ENCODE peak calls at places on chromosomes 3 and 15, in five cellular contexts. A is GM12865, D is coronary artery, V is PC-9, L is aorta. M is an unnamed sample.

GRCh38 chr3:168095611-168096209 is at the start of gene GOLIM4:
- DNase-seq in A (peak), D (peak), V (peak), L (peak), M (peak)

GRCh38 chr3:16508242-16508575 is 5.3 kb downstream of the RFTN1 start:
- DNase-seq in A (no peak), D (no peak), V (no peak), L (no peak), M (no peak)

GRCh38 chr15:29805043-29805707 is 17.1 kb downstream of the TJP1 start:
- DNase-seq in A (no peak), D (no peak), V (no peak), L (no peak), M (peak)

GRCh38 chr3:14462738-14463137 is 60.3 kb downstream of the SLC6A6 start:
- DNase-seq in A (no peak), D (no peak), V (no peak), L (no peak), M (no peak)

GRCh38 chr3:197454014-197454413 is 101.8 kb downstream of the BDH1 start:
- DNase-seq in A (peak), D (no peak), V (peak), L (no peak), M (no peak)

GRCh38 chr3:61956236-61956635 is 394.9 kb downstream of the PTPRG start:
- DNase-seq in A (no peak), D (no peak), V (no peak), L (no peak), M (peak)

GRCh38 chr15:77066961-77067690 is 3.8 kb downstream of the TSPAN3 start:
- DNase-seq in A (no peak), D (no peak), V (peak), L (no peak), M (no peak)

GRCh38 chr15:74451861-74452835 is 8.8 kb downstream of the UBL7 start:
- DNase-seq in A (no peak), D (no peak), V (no peak), L (no peak), M (no peak)

GRCh38 chr3:64441861-64442260 is 216.6 kb upstream of the PRICKLE2 start:
- DNase-seq in A (no peak), D (no peak), V (no peak), L (no peak), M (no peak)
- H3K4me3 ChIP-seq in A (no peak), D (no peak), V (no peak), L (no peak), M (no peak)

GRCh38 chr3:180409883-180410282 is 192.1 kb upstream of the TTC14 start:
- DNase-seq in A (no peak), D (no peak), V (no peak), L (no peak), M (no peak)

GRCh38 chr3:180414157-180414556 is 187.8 kb upstream of the TTC14 start:
- DNase-seq in A (no peak), D (no peak), V (no peak), L (no peak), M (no peak)

GRCh38 chr3:180408654-180409053 is 193.3 kb upstream of the TTC14 start:
- DNase-seq in A (peak), D (no peak), V (no peak), L (no peak), M (no peak)

DNA sequence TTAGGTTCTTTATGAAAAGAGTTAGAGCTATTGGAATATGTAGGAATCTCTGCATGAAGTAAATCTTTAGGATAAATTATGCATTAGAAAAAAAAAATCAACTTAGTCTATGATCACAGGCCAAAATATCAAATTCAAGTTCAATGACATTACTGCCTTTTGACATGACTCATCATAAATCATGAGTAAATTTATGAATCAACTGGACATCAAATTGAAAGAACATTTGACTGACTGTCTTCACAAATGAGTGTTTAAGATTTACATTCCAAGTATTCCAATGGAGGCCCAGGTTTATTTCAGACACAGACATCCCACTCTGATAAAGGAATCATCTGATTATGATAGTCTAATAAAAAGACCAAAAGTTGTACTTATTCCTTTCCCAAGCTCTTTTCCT is 192.8 kb upstream of the TTC14 start:
- DNase-seq in A (no peak), D (no peak), V (no peak), L (no peak), M (no peak)
- H3K4me3 ChIP-seq in A (no peak), D (no peak), V (no peak), L (no peak), M (no peak)

GRCh38 chr15:67248106-67248505 is 6.4 kb downstream of the AAGAB start:
- DNase-seq in A (no peak), D (no peak), V (no peak), L (no peak), M (no peak)
- H3K4me3 ChIP-seq in A (no peak), D (no peak), V (no peak), L (no peak), M (no peak)

GRCh38 chr3:52502808-52503350 is 7.7 kb downstream of the STAB1 start:
- DNase-seq in A (no peak), D (no peak), V (no peak), L (no peak), M (no peak)

GRCh38 chr3:52507359-52507758 is 12.2 kb downstream of the STAB1 start:
- DNase-seq in A (no peak), D (no peak), V (peak), L (no peak), M (peak)

GRCh38 chr3:52503788-52504424 is 8.8 kb downstream of the STAB1 start:
- DNase-seq in A (no peak), D (no peak), V (no peak), L (no peak), M (no peak)

GRCh38 chr3:52506266-52506966 is 11.3 kb downstream of the STAB1 start:
- DNase-seq in A (no peak), D (no peak), V (no peak), L (no peak), M (no peak)

DNA sequence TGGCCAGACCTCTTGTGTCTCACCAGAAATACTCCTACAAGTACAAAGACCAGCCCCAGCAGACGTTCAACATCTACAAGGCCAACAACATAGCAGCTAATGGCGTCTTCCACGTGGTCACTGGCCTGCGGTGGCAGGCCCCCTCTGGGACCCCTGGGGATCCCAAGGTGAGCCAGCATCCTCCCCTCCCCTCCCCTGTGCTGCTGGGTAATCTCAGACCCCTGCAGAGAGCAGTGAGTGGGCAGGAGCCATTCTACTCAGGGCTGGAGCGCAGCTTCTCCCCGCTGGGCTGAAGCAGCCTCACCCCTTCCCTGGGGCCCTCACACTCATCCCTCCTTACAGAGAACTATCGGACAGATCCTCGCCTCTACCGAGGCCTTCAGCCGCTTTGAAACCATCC is 9.8 kb downstream of the STAB1 start:
- DNase-seq in A (no peak), D (no peak), V (no peak), L (no peak), M (no peak)
- H3K4me3 ChIP-seq in A (no peak), D (no peak), V (no peak), L (no peak), M (no peak)

GRCh38 chr3:31232049-31233040 is 300.4 kb upstream of the STT3B start:
- DNase-seq in A (peak), D (no peak), V (no peak), L (no peak), M (no peak)
- H3K4me3 ChIP-seq in A (no peak), D (no peak), V (no peak), L (no peak), M (no peak)

GRCh38 chr3:52195823-52196331 is 2.1 kb upstream of the ALAS1 start:
- DNase-seq in A (no peak), D (no peak), V (peak), L (peak), M (no peak)
- H3K4me3 ChIP-seq in A (no peak), D (no peak), V (no peak), L (no peak), M (no peak)

DNA sequence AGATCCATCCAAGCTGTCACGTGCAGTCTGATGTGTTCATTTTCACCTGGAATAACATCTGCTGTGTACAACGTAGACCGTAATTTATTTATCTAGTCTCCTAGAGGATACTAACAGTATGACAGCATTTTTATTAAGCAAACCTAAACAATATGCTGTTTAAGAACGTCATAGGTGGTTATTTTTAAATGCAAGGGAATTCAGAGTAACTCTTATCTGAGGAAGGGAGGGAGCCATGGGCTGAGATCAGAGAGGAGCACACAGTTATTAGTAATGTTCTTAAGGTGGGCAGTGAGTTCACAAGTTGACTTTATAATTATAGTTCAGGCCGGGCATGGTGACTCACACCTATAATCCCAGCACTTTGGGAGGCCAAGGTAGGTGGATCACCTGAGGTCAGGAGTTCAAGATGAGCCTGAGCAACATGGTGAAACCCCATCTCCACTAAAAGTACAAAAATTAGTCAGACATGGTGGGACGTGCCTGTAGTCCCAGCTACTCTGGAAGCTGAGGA is 193.6 kb downstream of the UACA start:
- DNase-seq in A (no peak), D (peak), V (peak), L (no peak), M (no peak)
- H3K4me3 ChIP-seq in A (no peak), D (no peak), V (no peak), L (no peak), M (no peak)

DNA sequence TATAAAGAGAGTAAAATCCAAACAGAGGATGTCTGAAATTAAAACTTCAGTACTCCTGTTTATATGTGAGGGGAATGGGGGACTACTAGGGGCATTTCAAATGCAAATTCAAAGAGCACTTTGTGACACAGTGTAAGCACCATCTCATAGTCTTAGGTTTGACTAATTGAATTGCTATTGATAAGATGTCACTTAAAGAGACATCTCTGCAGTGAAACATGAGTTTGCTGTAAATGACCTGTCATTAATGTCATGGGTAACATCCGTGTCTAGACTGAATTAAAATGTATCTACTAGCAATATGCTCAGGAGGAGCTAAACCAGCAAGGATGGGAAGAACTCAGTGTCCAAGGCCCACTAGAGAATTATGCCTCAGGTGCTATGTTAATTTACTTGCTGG is 41.0 kb downstream of the ROBO1 start:
- DNase-seq in A (no peak), D (no peak), V (no peak), L (no peak), M (no peak)
- H3K4me3 ChIP-seq in A (no peak), D (no peak), V (no peak), L (no peak), M (no peak)